ENCODE peak calls at places on chromosomes 12 and 14, in ten cellular contexts. One of them, this sample, is unnamed.
A peak's percentile ranks its signal among the peaks of the same experiment; 100 is the strongest.

GRCh38 chr14:70803321-70804110 is 5.8 kb downstream of the MAP3K9 start:
- DNase-seq in C1 segment of cervical spinal cord: no peak
- DNase-seq in progenitor cell of endocrine pancreas: no peak
- DNase-seq in activated T-cell treated with anti-CD3 and anti-CD28 coated beads, Interleukin-2, amount 50 U/mL, for 24 hours: no peak
- DNase-seq in NCI-H524: no peak
- DNase-seq in esophagus squamous epithelium: no peak
- DNase-seq in CD4-positive, alpha-beta memory T cell: no peak
- DNase-seq in B cell: peak; percentile 56
- DNase-seq in T-helper 9 cell: no peak
- DNase-seq in fibroblast of villous mesenchyme: no peak
- DNase-seq in this sample: peak; percentile 70

GRCh38 chr14:38256358-38256840 is 506 bp upstream of the CLEC14A start:
- DNase-seq in C1 segment of cervical spinal cord: no peak
- DNase-seq in progenitor cell of endocrine pancreas: no peak
- DNase-seq in activated T-cell treated with anti-CD3 and anti-CD28 coated beads, Interleukin-2, amount 50 U/mL, for 24 hours: peak; percentile 32
- DNase-seq in NCI-H524: no peak
- DNase-seq in esophagus squamous epithelium: no peak
- DNase-seq in CD4-positive, alpha-beta memory T cell: no peak
- DNase-seq in B cell: no peak
- DNase-seq in T-helper 9 cell: no peak
- DNase-seq in fibroblast of villous mesenchyme: no peak
- DNase-seq in this sample: no peak

GRCh38 chr14:41986726-41987125 is 380.1 kb downstream of the LRFN5 start:
- DNase-seq in C1 segment of cervical spinal cord: no peak
- DNase-seq in progenitor cell of endocrine pancreas: no peak
- DNase-seq in activated T-cell treated with anti-CD3 and anti-CD28 coated beads, Interleukin-2, amount 50 U/mL, for 24 hours: no peak
- DNase-seq in NCI-H524: no peak
- DNase-seq in esophagus squamous epithelium: no peak
- DNase-seq in CD4-positive, alpha-beta memory T cell: no peak
- DNase-seq in B cell: no peak
- DNase-seq in T-helper 9 cell: no peak
- DNase-seq in fibroblast of villous mesenchyme: no peak
- DNase-seq in this sample: no peak

GRCh38 chr14:105213396-105213795 is 32.3 kb upstream of the NUDT14 start:
- DNase-seq in C1 segment of cervical spinal cord: no peak
- DNase-seq in progenitor cell of endocrine pancreas: no peak
- DNase-seq in activated T-cell treated with anti-CD3 and anti-CD28 coated beads, Interleukin-2, amount 50 U/mL, for 24 hours: no peak
- DNase-seq in NCI-H524: no peak
- DNase-seq in esophagus squamous epithelium: no peak
- DNase-seq in CD4-positive, alpha-beta memory T cell: peak; percentile 35
- DNase-seq in B cell: no peak
- DNase-seq in T-helper 9 cell: no peak
- DNase-seq in fibroblast of villous mesenchyme: no peak
- DNase-seq in this sample: no peak

GRCh38 chr14:60532442-60532841 is 23.5 kb downstream of the SIX6 start:
- DNase-seq in C1 segment of cervical spinal cord: no peak
- DNase-seq in progenitor cell of endocrine pancreas: no peak
- DNase-seq in activated T-cell treated with anti-CD3 and anti-CD28 coated beads, Interleukin-2, amount 50 U/mL, for 24 hours: no peak
- DNase-seq in NCI-H524: no peak
- DNase-seq in esophagus squamous epithelium: no peak
- DNase-seq in CD4-positive, alpha-beta memory T cell: no peak
- DNase-seq in B cell: no peak
- DNase-seq in T-helper 9 cell: no peak
- DNase-seq in fibroblast of villous mesenchyme: no peak
- DNase-seq in this sample: no peak

GRCh38 chr12:94961413-94961812 is 42.1 kb downstream of the NDUFA12 start:
- DNase-seq in C1 segment of cervical spinal cord: no peak
- DNase-seq in progenitor cell of endocrine pancreas: no peak
- DNase-seq in activated T-cell treated with anti-CD3 and anti-CD28 coated beads, Interleukin-2, amount 50 U/mL, for 24 hours: no peak
- DNase-seq in NCI-H524: no peak
- DNase-seq in esophagus squamous epithelium: no peak
- DNase-seq in CD4-positive, alpha-beta memory T cell: no peak
- DNase-seq in B cell: no peak
- DNase-seq in T-helper 9 cell: no peak
- DNase-seq in fibroblast of villous mesenchyme: no peak
- DNase-seq in this sample: no peak

GRCh38 chr12:92363295-92364146 is 217.9 kb upstream of the BTG1 start:
- DNase-seq in C1 segment of cervical spinal cord: peak; percentile 18
- DNase-seq in progenitor cell of endocrine pancreas: no peak
- DNase-seq in activated T-cell treated with anti-CD3 and anti-CD28 coated beads, Interleukin-2, amount 50 U/mL, for 24 hours: peak; percentile 61
- DNase-seq in NCI-H524: peak; percentile 71
- DNase-seq in esophagus squamous epithelium: no peak
- DNase-seq in CD4-positive, alpha-beta memory T cell: peak; percentile 76
- DNase-seq in B cell: peak; percentile 38
- DNase-seq in T-helper 9 cell: peak; percentile 14
- DNase-seq in fibroblast of villous mesenchyme: peak; percentile 19
- DNase-seq in this sample: peak; percentile 20

GRCh38 chr12:80400591-80400991 is 43.4 kb upstream of the PTPRQ start:
- DNase-seq in C1 segment of cervical spinal cord: no peak
- DNase-seq in progenitor cell of endocrine pancreas: no peak
- DNase-seq in activated T-cell treated with anti-CD3 and anti-CD28 coated beads, Interleukin-2, amount 50 U/mL, for 24 hours: no peak
- DNase-seq in NCI-H524: peak; percentile 21
- DNase-seq in esophagus squamous epithelium: no peak
- DNase-seq in CD4-positive, alpha-beta memory T cell: no peak
- DNase-seq in B cell: no peak
- DNase-seq in T-helper 9 cell: no peak
- DNase-seq in fibroblast of villous mesenchyme: no peak
- DNase-seq in this sample: peak; percentile 85

GRCh38 chr14:95059126-95059525 is 98.2 kb downstream of the DICER1 start:
- DNase-seq in C1 segment of cervical spinal cord: no peak
- DNase-seq in progenitor cell of endocrine pancreas: no peak
- DNase-seq in activated T-cell treated with anti-CD3 and anti-CD28 coated beads, Interleukin-2, amount 50 U/mL, for 24 hours: no peak
- DNase-seq in NCI-H524: no peak
- DNase-seq in esophagus squamous epithelium: no peak
- DNase-seq in CD4-positive, alpha-beta memory T cell: no peak
- DNase-seq in B cell: no peak
- DNase-seq in T-helper 9 cell: no peak
- DNase-seq in fibroblast of villous mesenchyme: no peak
- DNase-seq in this sample: no peak

GRCh38 chr12:131872154-131873046 is 22.0 kb upstream of the ULK1 start:
- DNase-seq in C1 segment of cervical spinal cord: no peak
- DNase-seq in progenitor cell of endocrine pancreas: no peak
- DNase-seq in activated T-cell treated with anti-CD3 and anti-CD28 coated beads, Interleukin-2, amount 50 U/mL, for 24 hours: no peak
- DNase-seq in NCI-H524: no peak
- DNase-seq in esophagus squamous epithelium: no peak
- DNase-seq in CD4-positive, alpha-beta memory T cell: no peak
- DNase-seq in B cell: peak; percentile 18
- DNase-seq in T-helper 9 cell: no peak
- DNase-seq in fibroblast of villous mesenchyme: peak; percentile 75
- DNase-seq in this sample: no peak

GRCh38 chr14:37328673-37329072 is 130.9 kb downstream of the MIPOL1 start:
- DNase-seq in C1 segment of cervical spinal cord: no peak
- DNase-seq in progenitor cell of endocrine pancreas: no peak
- DNase-seq in activated T-cell treated with anti-CD3 and anti-CD28 coated beads, Interleukin-2, amount 50 U/mL, for 24 hours: no peak
- DNase-seq in NCI-H524: no peak
- DNase-seq in esophagus squamous epithelium: no peak
- DNase-seq in CD4-positive, alpha-beta memory T cell: no peak
- DNase-seq in B cell: no peak
- DNase-seq in T-helper 9 cell: no peak
- DNase-seq in fibroblast of villous mesenchyme: no peak
- DNase-seq in this sample: no peak

GRCh38 chr14:92247347-92247746 is 75.6 kb upstream of the SLC24A4 start:
- DNase-seq in C1 segment of cervical spinal cord: no peak
- DNase-seq in progenitor cell of endocrine pancreas: no peak
- DNase-seq in activated T-cell treated with anti-CD3 and anti-CD28 coated beads, Interleukin-2, amount 50 U/mL, for 24 hours: no peak
- DNase-seq in NCI-H524: no peak
- DNase-seq in esophagus squamous epithelium: no peak
- DNase-seq in CD4-positive, alpha-beta memory T cell: no peak
- DNase-seq in B cell: no peak
- DNase-seq in T-helper 9 cell: no peak
- DNase-seq in fibroblast of villous mesenchyme: no peak
- DNase-seq in this sample: no peak

GRCh38 chr12:51593539-51593938 is 2.5 kb downstream of the SCN8A start:
- DNase-seq in C1 segment of cervical spinal cord: no peak
- DNase-seq in progenitor cell of endocrine pancreas: no peak
- DNase-seq in activated T-cell treated with anti-CD3 and anti-CD28 coated beads, Interleukin-2, amount 50 U/mL, for 24 hours: no peak
- DNase-seq in NCI-H524: no peak
- DNase-seq in esophagus squamous epithelium: no peak
- DNase-seq in CD4-positive, alpha-beta memory T cell: no peak
- DNase-seq in B cell: no peak
- DNase-seq in T-helper 9 cell: no peak
- DNase-seq in fibroblast of villous mesenchyme: peak; percentile 59
- DNase-seq in this sample: no peak

GRCh38 chr14:90274808-90275454 is 18.6 kb downstream of the PSMC1 start:
- DNase-seq in C1 segment of cervical spinal cord: no peak
- DNase-seq in progenitor cell of endocrine pancreas: no peak
- DNase-seq in activated T-cell treated with anti-CD3 and anti-CD28 coated beads, Interleukin-2, amount 50 U/mL, for 24 hours: no peak
- DNase-seq in NCI-H524: no peak
- DNase-seq in esophagus squamous epithelium: no peak
- DNase-seq in CD4-positive, alpha-beta memory T cell: no peak
- DNase-seq in B cell: no peak
- DNase-seq in T-helper 9 cell: no peak
- DNase-seq in fibroblast of villous mesenchyme: peak; percentile 49
- DNase-seq in this sample: no peak

GRCh38 chr14:60722836-60723217 is 1.3 kb downstream of the SIX4 start:
- DNase-seq in C1 segment of cervical spinal cord: no peak
- DNase-seq in progenitor cell of endocrine pancreas: peak; percentile 65
- DNase-seq in activated T-cell treated with anti-CD3 and anti-CD28 coated beads, Interleukin-2, amount 50 U/mL, for 24 hours: no peak
- DNase-seq in NCI-H524: peak; percentile 73
- DNase-seq in esophagus squamous epithelium: no peak
- DNase-seq in CD4-positive, alpha-beta memory T cell: no peak
- DNase-seq in B cell: no peak
- DNase-seq in T-helper 9 cell: no peak
- DNase-seq in fibroblast of villous mesenchyme: no peak
- DNase-seq in this sample: no peak

GRCh38 chr12:95608252-95609033 is 57.2 kb upstream of the USP44 start:
- DNase-seq in C1 segment of cervical spinal cord: no peak
- DNase-seq in progenitor cell of endocrine pancreas: no peak
- DNase-seq in activated T-cell treated with anti-CD3 and anti-CD28 coated beads, Interleukin-2, amount 50 U/mL, for 24 hours: no peak
- DNase-seq in NCI-H524: no peak
- DNase-seq in esophagus squamous epithelium: no peak
- DNase-seq in CD4-positive, alpha-beta memory T cell: no peak
- DNase-seq in B cell: no peak
- DNase-seq in T-helper 9 cell: no peak
- DNase-seq in fibroblast of villous mesenchyme: peak; percentile 30
- DNase-seq in this sample: peak; percentile 66

GRCh38 chr12:72574138-72574537 is 302.0 kb downstream of the TRHDE start:
- DNase-seq in C1 segment of cervical spinal cord: no peak
- DNase-seq in progenitor cell of endocrine pancreas: no peak
- DNase-seq in activated T-cell treated with anti-CD3 and anti-CD28 coated beads, Interleukin-2, amount 50 U/mL, for 24 hours: no peak
- DNase-seq in NCI-H524: no peak
- DNase-seq in esophagus squamous epithelium: no peak
- DNase-seq in CD4-positive, alpha-beta memory T cell: no peak
- DNase-seq in B cell: no peak
- DNase-seq in T-helper 9 cell: no peak
- DNase-seq in fibroblast of villous mesenchyme: no peak
- DNase-seq in this sample: no peak

GRCh38 chr12:98575013-98575412 is 18.5 kb upstream of the SLC25A3 start:
- DNase-seq in C1 segment of cervical spinal cord: no peak
- DNase-seq in progenitor cell of endocrine pancreas: no peak
- DNase-seq in activated T-cell treated with anti-CD3 and anti-CD28 coated beads, Interleukin-2, amount 50 U/mL, for 24 hours: no peak
- DNase-seq in NCI-H524: no peak
- DNase-seq in esophagus squamous epithelium: no peak
- DNase-seq in CD4-positive, alpha-beta memory T cell: no peak
- DNase-seq in B cell: no peak
- DNase-seq in T-helper 9 cell: no peak
- DNase-seq in fibroblast of villous mesenchyme: no peak
- DNase-seq in this sample: no peak

GRCh38 chr14:55301722-55302121 is 30.5 kb downstream of the FBXO34 start:
- DNase-seq in C1 segment of cervical spinal cord: no peak
- DNase-seq in progenitor cell of endocrine pancreas: no peak
- DNase-seq in activated T-cell treated with anti-CD3 and anti-CD28 coated beads, Interleukin-2, amount 50 U/mL, for 24 hours: no peak
- DNase-seq in NCI-H524: no peak
- DNase-seq in esophagus squamous epithelium: no peak
- DNase-seq in CD4-positive, alpha-beta memory T cell: no peak
- DNase-seq in B cell: no peak
- DNase-seq in T-helper 9 cell: no peak
- DNase-seq in fibroblast of villous mesenchyme: peak; percentile 65
- DNase-seq in this sample: no peak

GRCh38 chr14:64758711-64759554 is 54.7 kb downstream of the PLEKHG3 start:
- DNase-seq in C1 segment of cervical spinal cord: no peak
- DNase-seq in progenitor cell of endocrine pancreas: no peak
- DNase-seq in activated T-cell treated with anti-CD3 and anti-CD28 coated beads, Interleukin-2, amount 50 U/mL, for 24 hours: no peak
- DNase-seq in NCI-H524: peak; percentile 55
- DNase-seq in esophagus squamous epithelium: no peak
- DNase-seq in CD4-positive, alpha-beta memory T cell: peak; percentile 26
- DNase-seq in B cell: no peak
- DNase-seq in T-helper 9 cell: no peak
- DNase-seq in fibroblast of villous mesenchyme: peak; percentile 97
- DNase-seq in this sample: no peak

GRCh38 chr14:73685328-73685727 is 28.9 kb downstream of the PNMA1 start:
- DNase-seq in C1 segment of cervical spinal cord: no peak
- DNase-seq in progenitor cell of endocrine pancreas: no peak
- DNase-seq in activated T-cell treated with anti-CD3 and anti-CD28 coated beads, Interleukin-2, amount 50 U/mL, for 24 hours: no peak
- DNase-seq in NCI-H524: no peak
- DNase-seq in esophagus squamous epithelium: no peak
- DNase-seq in CD4-positive, alpha-beta memory T cell: no peak
- DNase-seq in B cell: no peak
- DNase-seq in T-helper 9 cell: no peak
- DNase-seq in fibroblast of villous mesenchyme: no peak
- DNase-seq in this sample: no peak

GRCh38 chr12:112466011-112466422 is 47.3 kb downstream of the PTPN11 start:
- DNase-seq in C1 segment of cervical spinal cord: no peak
- DNase-seq in progenitor cell of endocrine pancreas: no peak
- DNase-seq in activated T-cell treated with anti-CD3 and anti-CD28 coated beads, Interleukin-2, amount 50 U/mL, for 24 hours: no peak
- DNase-seq in NCI-H524: no peak
- DNase-seq in esophagus squamous epithelium: no peak
- DNase-seq in CD4-positive, alpha-beta memory T cell: no peak
- DNase-seq in B cell: no peak
- DNase-seq in T-helper 9 cell: no peak
- DNase-seq in fibroblast of villous mesenchyme: no peak
- DNase-seq in this sample: no peak

GRCh38 chr14:69671365-69672050 is 60.1 kb downstream of the SUSD6 start:
- DNase-seq in C1 segment of cervical spinal cord: no peak
- DNase-seq in progenitor cell of endocrine pancreas: no peak
- DNase-seq in activated T-cell treated with anti-CD3 and anti-CD28 coated beads, Interleukin-2, amount 50 U/mL, for 24 hours: no peak
- DNase-seq in NCI-H524: peak; percentile 99
- DNase-seq in esophagus squamous epithelium: no peak
- DNase-seq in CD4-positive, alpha-beta memory T cell: no peak
- DNase-seq in B cell: no peak
- DNase-seq in T-helper 9 cell: no peak
- DNase-seq in fibroblast of villous mesenchyme: no peak
- DNase-seq in this sample: no peak

GRCh38 chr14:68522510-68523325 is 270.1 kb downstream of the ZFP36L1 start:
- DNase-seq in C1 segment of cervical spinal cord: no peak
- DNase-seq in progenitor cell of endocrine pancreas: no peak
- DNase-seq in activated T-cell treated with anti-CD3 and anti-CD28 coated beads, Interleukin-2, amount 50 U/mL, for 24 hours: no peak
- DNase-seq in NCI-H524: no peak
- DNase-seq in esophagus squamous epithelium: no peak
- DNase-seq in CD4-positive, alpha-beta memory T cell: no peak
- DNase-seq in B cell: no peak
- DNase-seq in T-helper 9 cell: no peak
- DNase-seq in fibroblast of villous mesenchyme: peak; percentile 46
- DNase-seq in this sample: no peak

GRCh38 chr12:2690348-2691000 is 104.3 kb upstream of the FKBP4 start:
- DNase-seq in C1 segment of cervical spinal cord: no peak
- DNase-seq in progenitor cell of endocrine pancreas: no peak
- DNase-seq in activated T-cell treated with anti-CD3 and anti-CD28 coated beads, Interleukin-2, amount 50 U/mL, for 24 hours: no peak
- DNase-seq in NCI-H524: no peak
- DNase-seq in esophagus squamous epithelium: no peak
- DNase-seq in CD4-positive, alpha-beta memory T cell: no peak
- DNase-seq in B cell: no peak
- DNase-seq in T-helper 9 cell: no peak
- DNase-seq in fibroblast of villous mesenchyme: no peak
- DNase-seq in this sample: no peak

GRCh38 chr12:103382119-103382518 is 113.6 kb downstream of the C12orf42 start:
- DNase-seq in C1 segment of cervical spinal cord: no peak
- DNase-seq in progenitor cell of endocrine pancreas: no peak
- DNase-seq in activated T-cell treated with anti-CD3 and anti-CD28 coated beads, Interleukin-2, amount 50 U/mL, for 24 hours: no peak
- DNase-seq in NCI-H524: no peak
- DNase-seq in esophagus squamous epithelium: no peak
- DNase-seq in CD4-positive, alpha-beta memory T cell: no peak
- DNase-seq in B cell: no peak
- DNase-seq in T-helper 9 cell: no peak
- DNase-seq in fibroblast of villous mesenchyme: no peak
- DNase-seq in this sample: no peak

GRCh38 chr12:105523164-105524057 is 192.9 kb downstream of the C12orf75 start:
- DNase-seq in C1 segment of cervical spinal cord: no peak
- DNase-seq in progenitor cell of endocrine pancreas: no peak
- DNase-seq in activated T-cell treated with anti-CD3 and anti-CD28 coated beads, Interleukin-2, amount 50 U/mL, for 24 hours: no peak
- DNase-seq in NCI-H524: no peak
- DNase-seq in esophagus squamous epithelium: peak; percentile 2
- DNase-seq in CD4-positive, alpha-beta memory T cell: no peak
- DNase-seq in B cell: no peak
- DNase-seq in T-helper 9 cell: no peak
- DNase-seq in fibroblast of villous mesenchyme: peak; percentile 85
- DNase-seq in this sample: no peak

GRCh38 chr12:60174914-60175313 is 579.1 kb downstream of the SLC16A7 start:
- DNase-seq in C1 segment of cervical spinal cord: no peak
- DNase-seq in progenitor cell of endocrine pancreas: no peak
- DNase-seq in activated T-cell treated with anti-CD3 and anti-CD28 coated beads, Interleukin-2, amount 50 U/mL, for 24 hours: no peak
- DNase-seq in NCI-H524: no peak
- DNase-seq in esophagus squamous epithelium: no peak
- DNase-seq in CD4-positive, alpha-beta memory T cell: no peak
- DNase-seq in B cell: no peak
- DNase-seq in T-helper 9 cell: no peak
- DNase-seq in fibroblast of villous mesenchyme: no peak
- DNase-seq in this sample: no peak